ENCODE peak calls at places on chromosomes 7 and 10, in six cellular contexts. W, N, S, H, G and I are unnamed samples.

GRCh38 chr10:61050120-61050745 is 106.2 kb upstream of the RHOBTB1 start:
- DNase-seq in W (no peak), N (no peak), S (no peak), H (no peak), G (no peak), I (no peak)

GRCh38 chr10:51000976-51001375 is 73.3 kb upstream of the PRKG1 start:
- DNase-seq in W (no peak), N (no peak), S (no peak), H (peak; percentile 49), G (no peak), I (no peak)

GRCh38 chr7:80039255-80039884 is 95.3 kb upstream of the GNAI1 start:
- DNase-seq in W (no peak), N (no peak), S (no peak), H (peak; percentile 36), G (no peak), I (no peak)

GRCh38 chr7:151893405-151893923 is 16.5 kb upstream of the PRKAG2 start:
- DNase-seq in W (peak; percentile 27), N (no peak), S (no peak), H (no peak), G (no peak), I (peak; percentile 70)

GRCh38 chr7:36852017-36852416 is 127.7 kb upstream of the AOAH start:
- DNase-seq in W (no peak), N (no peak), S (no peak), H (no peak), G (no peak), I (no peak)

GRCh38 chr10:101453791-101454718 is 100.1 kb downstream of the BTRC start:
- DNase-seq in W (no peak), N (no peak), S (no peak), H (peak; percentile 52), G (no peak), I (no peak)

GRCh38 chr10:6234371-6234770 is 31.6 kb downstream of the PFKFB3 start:
- DNase-seq in W (peak; percentile 53), N (no peak), S (no peak), H (no peak), G (no peak), I (no peak)

GRCh38 chr7:65979583-65980477 is 2.2 kb downstream of the GUSB start:
- DNase-seq in W (no peak), N (peak; percentile 8), S (no peak), H (no peak), G (no peak), I (peak; percentile 83)

GRCh38 chr7:41232086-41232485 is 470.8 kb downstream of the INHBA start:
- DNase-seq in W (no peak), N (no peak), S (no peak), H (peak; percentile 33), G (no peak), I (no peak)

GRCh38 chr10:67520924-67521520 is 175.0 kb downstream of the CTNNA3 start:
- DNase-seq in W (no peak), N (peak; percentile 23), S (no peak), H (peak; percentile 72), G (peak; percentile 50), I (no peak)

GRCh38 chr10:86960003-86960862 is 1.8 kb downstream of the SNCG start:
- DNase-seq in W (no peak), N (peak; percentile 85), S (no peak), H (peak; percentile 65), G (peak; percentile 64), I (no peak)

GRCh38 chr7:26500749-26501352 is 209.2 kb downstream of the SNX10 start:
- DNase-seq in W (no peak), N (no peak), S (no peak), H (peak; percentile 16), G (peak; percentile 15), I (no peak)

GRCh38 chr7:133434246-133434865 is 181.5 kb downstream of the EXOC4 start:
- DNase-seq in W (no peak), N (peak; percentile 39), S (no peak), H (peak; percentile 49), G (no peak), I (no peak)

GRCh38 chr10:20858292-20859124 is 38.6 kb downstream of the NEBL start:
- DNase-seq in W (no peak), N (no peak), S (no peak), H (peak; percentile 22), G (peak; percentile 8), I (no peak)

GRCh38 chr7:92625617-92626016 is 35.4 kb upstream of the FAM133B start:
- DNase-seq in W (no peak), N (no peak), S (no peak), H (peak; percentile 33), G (no peak), I (no peak)

GRCh38 chr7:42843209-42843800 is 68.6 kb downstream of the C7orf25 start:
- DNase-seq in W (peak; percentile 69), N (peak; percentile 27), S (no peak), H (peak; percentile 31), G (peak; percentile 8), I (no peak)

GRCh38 chr10:132418520-132419416 is 21.8 kb downstream of the PWWP2B start:
- DNase-seq in W (no peak), N (peak; percentile 11), S (peak; percentile 51), H (no peak), G (peak; percentile 49), I (no peak)

GRCh38 chr7:110962374-110962773 is 128.6 kb upstream of the LRRN3 start:
- DNase-seq in W (no peak), N (no peak), S (no peak), H (no peak), G (no peak), I (no peak)

GRCh38 chr7:3165681-3166580 is 122.3 kb upstream of the CARD11 start:
- DNase-seq in W (no peak), N (no peak), S (no peak), H (no peak), G (no peak), I (no peak)

GRCh38 chr10:74047304-74047703 is 49.4 kb downstream of the VCL start:
- DNase-seq in W (no peak), N (no peak), S (no peak), H (peak; percentile 94), G (no peak), I (no peak)

GRCh38 chr10:126969310-126969709 is 64.1 kb downstream of the DOCK1 start:
- DNase-seq in W (no peak), N (no peak), S (no peak), H (no peak), G (peak; percentile 8), I (no peak)

GRCh38 chr7:41130596-41131236 is 572.2 kb downstream of the INHBA start:
- DNase-seq in W (no peak), N (no peak), S (no peak), H (no peak), G (no peak), I (no peak)

GRCh38 chr7:2607122-2607912 is 24.5 kb upstream of the TTYH3 start:
- DNase-seq in W (peak; percentile 82), N (no peak), S (no peak), H (no peak), G (no peak), I (peak; percentile 71)

GRCh38 chr10:78578929-78579328 is 489.8 kb upstream of the ZMIZ1 start:
- DNase-seq in W (no peak), N (no peak), S (no peak), H (peak; percentile 43), G (no peak), I (no peak)

GRCh38 chr10:44779511-44779910 is 131.6 kb upstream of the TMEM72 start:
- DNase-seq in W (no peak), N (no peak), S (no peak), H (no peak), G (no peak), I (no peak)

GRCh38 chr7:44382459-44383300 is 57.3 kb upstream of the CAMK2B start:
- DNase-seq in W (no peak), N (no peak), S (no peak), H (peak; percentile 43), G (no peak), I (peak; percentile 11)

GRCh38 chr10:51867956-51868355 is 168.6 kb upstream of the CSTF2T start:
- DNase-seq in W (no peak), N (no peak), S (no peak), H (peak; percentile 99), G (no peak), I (no peak)

DNA sequence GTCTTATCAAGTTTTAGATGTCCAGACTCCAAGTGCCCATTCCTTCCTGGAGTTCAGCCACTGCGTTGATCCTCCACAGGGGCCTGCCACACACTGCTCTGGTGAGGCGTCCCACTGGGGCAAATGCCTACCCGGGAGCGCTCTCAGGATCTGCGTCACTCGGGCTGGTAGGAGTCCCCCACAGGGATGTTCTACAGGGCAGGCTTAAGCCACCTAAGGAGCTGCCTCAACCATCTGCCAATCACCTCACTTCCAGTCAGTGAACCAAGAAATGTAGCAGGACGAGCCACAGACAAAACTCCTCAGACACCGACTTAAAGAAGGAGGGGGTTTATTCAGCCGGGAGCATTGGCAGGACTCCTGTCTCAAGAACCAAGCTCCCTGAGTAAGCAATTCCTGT is 19.9 kb downstream of the MRLN start:
- DNase-seq in W (no peak), N (no peak), S (no peak), H (no peak), G (no peak), I (no peak)
- H3K4me3 ChIP-seq in W (no peak overlapping the region), N (no peak overlapping the region), S (no peak overlapping the region), H (no peak overlapping the region), G (no peak overlapping the region), I (no peak overlapping the region)

DNA sequence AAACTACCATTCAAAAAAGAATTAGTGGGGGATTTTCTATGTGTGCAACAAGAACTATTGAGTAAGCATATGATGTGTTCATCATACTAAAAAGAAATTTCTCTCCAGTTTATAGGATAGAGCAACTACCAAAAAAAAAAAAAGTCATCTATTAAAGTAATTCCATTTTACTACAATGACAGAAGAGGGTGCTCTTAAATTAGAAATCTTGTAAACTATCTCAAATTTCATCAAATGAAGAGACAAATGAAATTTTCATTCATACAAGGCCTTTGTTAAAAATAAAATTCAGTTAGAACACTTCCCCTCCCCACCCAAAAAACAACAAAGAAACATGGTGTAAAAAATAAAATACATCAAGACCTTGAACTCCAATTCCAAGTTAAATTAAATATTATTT is 195.4 kb upstream of the PLXDC2 start:
- DNase-seq in W (no peak), N (no peak), S (no peak), H (peak; percentile 15), G (no peak), I (no peak)
- TF ChIP-seq CTCF in W (no peak), N (no peak), S (no peak), H (peak; percentile 50), G (no peak), I (no peak)

GRCh38 chr10:56360967-56361841 is at the start of gene ZWINT:
- DNase-seq in W (peak; percentile 96), N (peak; percentile 94), S (peak; percentile 84), H (peak; percentile 95), G (peak; percentile 88), I (peak; percentile 98)
- TF ChIP-seq POLR2A in W (no peak), N (peak; percentile 96), S (no peak), H (peak; percentile 56), G (peak; percentile 85), I (no peak)

GRCh38 chr7:157279973-157280841 is 56.6 kb upstream of the DNAJB6 start:
- DNase-seq in W (no peak), N (no peak), S (no peak), H (no peak), G (no peak), I (no peak)

GRCh38 chr7:157281221-157281998 is 55.4 kb upstream of the DNAJB6 start:
- DNase-seq in W (no peak), N (no peak), S (no peak), H (no peak), G (no peak), I (no peak)

GRCh38 chr7:157278167-157278790 is 58.5 kb upstream of the DNAJB6 start:
- DNase-seq in W (no peak), N (no peak), S (no peak), H (no peak), G (no peak), I (no peak)

GRCh38 chr7:157278791-157279678 is 57.8 kb upstream of the DNAJB6 start:
- DNase-seq in W (peak; percentile 78), N (peak; percentile 76), S (no peak), H (no peak), G (no peak), I (no peak)

GRCh38 chr7:157279679-157279972 is 57.2 kb upstream of the DNAJB6 start:
- DNase-seq in W (no peak), N (no peak), S (no peak), H (no peak), G (no peak), I (no peak)
- H3K4me3 ChIP-seq in W (peak overlapping the region; percentile 60), N (no peak overlapping the region), S (peak overlapping the region; percentile 52), H (no peak overlapping the region), G (no peak overlapping the region), I (peak overlapping the region; percentile 22)